ENCODE peak calls at places on chromosomes 11 and 22, in seven cellular contexts. One of them, this sample, is unnamed.

GRCh38 chr11:111555255-111555654 is 14.7 kb downstream of the LAYN start:
- DNase-seq in T follicular helper cell: no peak
- DNase-seq in PC-9: peak; percentile 62
- DNase-seq in kidney epithelial cell: no peak
- DNase-seq in T-helper 1 cell: no peak
- DNase-seq in GM03348: no peak
- DNase-seq in GM10248: no peak
- DNase-seq in this sample: no peak

GRCh38 chr11:66068923-66069714 is 953 bp upstream of the PACS1 start:
- DNase-seq in T follicular helper cell: no peak
- DNase-seq in PC-9: no peak
- DNase-seq in kidney epithelial cell: no peak
- DNase-seq in T-helper 1 cell: no peak
- DNase-seq in GM03348: peak; percentile 82
- DNase-seq in GM10248: peak; percentile 64
- DNase-seq in this sample: no peak

GRCh38 chr11:8671242-8671641 is 11.2 kb downstream of the TRIM66 start:
- DNase-seq in T follicular helper cell: no peak
- DNase-seq in PC-9: no peak
- DNase-seq in kidney epithelial cell: peak; percentile 75
- DNase-seq in T-helper 1 cell: no peak
- DNase-seq in GM03348: peak; percentile 89
- DNase-seq in GM10248: no peak
- DNase-seq in this sample: peak; percentile 53

GRCh38 chr11:109972181-109972715 is 120.9 kb upstream of the ZC3H12C start:
- DNase-seq in T follicular helper cell: no peak
- DNase-seq in PC-9: no peak
- DNase-seq in kidney epithelial cell: no peak
- DNase-seq in T-helper 1 cell: no peak
- DNase-seq in GM03348: no peak
- DNase-seq in GM10248: peak; percentile 28
- DNase-seq in this sample: no peak

GRCh38 chr11:123231263-123231662 is 36.2 kb upstream of the CLMP start:
- DNase-seq in T follicular helper cell: no peak
- DNase-seq in PC-9: no peak
- DNase-seq in kidney epithelial cell: no peak
- DNase-seq in T-helper 1 cell: no peak
- DNase-seq in GM03348: peak; percentile 81
- DNase-seq in GM10248: no peak
- DNase-seq in this sample: no peak

GRCh38 chr11:66981976-66982578 is 7.0 kb downstream of the C11orf86 start:
- DNase-seq in T follicular helper cell: no peak
- DNase-seq in PC-9: peak; percentile 93
- DNase-seq in kidney epithelial cell: peak; percentile 72
- DNase-seq in T-helper 1 cell: no peak
- DNase-seq in GM03348: peak; percentile 86
- DNase-seq in GM10248: no peak
- DNase-seq in this sample: no peak

GRCh38 chr11:121237686-121238658 is 54.6 kb upstream of the SC5D start:
- DNase-seq in T follicular helper cell: no peak
- DNase-seq in PC-9: no peak
- DNase-seq in kidney epithelial cell: no peak
- DNase-seq in T-helper 1 cell: peak; percentile 19
- DNase-seq in GM03348: no peak
- DNase-seq in GM10248: no peak
- DNase-seq in this sample: no peak

GRCh38 chr22:19122143-19122751 is at the start of gene DGCR2:
- DNase-seq in T follicular helper cell: peak; percentile 96
- DNase-seq in PC-9: peak; percentile 67
- DNase-seq in kidney epithelial cell: peak; percentile 59
- DNase-seq in T-helper 1 cell: peak; percentile 95
- DNase-seq in GM03348: peak; percentile 100
- DNase-seq in GM10248: peak; percentile 100
- DNase-seq in this sample: peak; percentile 98

GRCh38 chr11:6194065-6194581 is 4.9 kb upstream of the OR52W1 start:
- DNase-seq in T follicular helper cell: no peak
- DNase-seq in PC-9: no peak
- DNase-seq in kidney epithelial cell: no peak
- DNase-seq in T-helper 1 cell: no peak
- DNase-seq in GM03348: no peak
- DNase-seq in GM10248: no peak
- DNase-seq in this sample: no peak

GRCh38 chr11:93169950-93170561 is 27.7 kb downstream of the SLC36A4 start:
- DNase-seq in T follicular helper cell: no peak
- DNase-seq in PC-9: no peak
- DNase-seq in kidney epithelial cell: no peak
- DNase-seq in T-helper 1 cell: no peak
- DNase-seq in GM03348: peak; percentile 22
- DNase-seq in GM10248: peak; percentile 9
- DNase-seq in this sample: no peak

GRCh38 chr11:114169321-114169749 is 109.8 kb downstream of the ZBTB16 start:
- DNase-seq in T follicular helper cell: no peak
- DNase-seq in PC-9: no peak
- DNase-seq in kidney epithelial cell: no peak
- DNase-seq in T-helper 1 cell: no peak
- DNase-seq in GM03348: peak; percentile 57
- DNase-seq in GM10248: no peak
- DNase-seq in this sample: no peak

GRCh38 chr11:1387521-1387920 is 2.2 kb upstream of the BRSK2 start:
- DNase-seq in T follicular helper cell: no peak
- DNase-seq in PC-9: no peak
- DNase-seq in kidney epithelial cell: no peak
- DNase-seq in T-helper 1 cell: no peak
- DNase-seq in GM03348: no peak
- DNase-seq in GM10248: no peak
- DNase-seq in this sample: no peak

GRCh38 chr11:43738600-43739409 is 58.3 kb downstream of the HSD17B12 start:
- DNase-seq in T follicular helper cell: no peak
- DNase-seq in PC-9: peak; percentile 96
- DNase-seq in kidney epithelial cell: peak; percentile 48
- DNase-seq in T-helper 1 cell: no peak
- DNase-seq in GM03348: peak; percentile 80
- DNase-seq in GM10248: no peak
- DNase-seq in this sample: no peak

GRCh38 chr11:130897262-130898182 is 18.8 kb downstream of the SNX19 start:
- DNase-seq in T follicular helper cell: no peak
- DNase-seq in PC-9: no peak
- DNase-seq in kidney epithelial cell: peak; percentile 47
- DNase-seq in T-helper 1 cell: no peak
- DNase-seq in GM03348: peak; percentile 80
- DNase-seq in GM10248: no peak
- DNase-seq in this sample: no peak

GRCh38 chr11:57681168-57681567 is 13.3 kb downstream of the ZDHHC5 start:
- DNase-seq in T follicular helper cell: no peak
- DNase-seq in PC-9: no peak
- DNase-seq in kidney epithelial cell: no peak
- DNase-seq in T-helper 1 cell: no peak
- DNase-seq in GM03348: no peak
- DNase-seq in GM10248: no peak
- DNase-seq in this sample: no peak

GRCh38 chr11:65425971-65426838 is 3.6 kb downstream of the NEAT1 start:
- DNase-seq in T follicular helper cell: no peak
- DNase-seq in PC-9: peak; percentile 97
- DNase-seq in kidney epithelial cell: no peak
- DNase-seq in T-helper 1 cell: peak; percentile 92
- DNase-seq in GM03348: no peak
- DNase-seq in GM10248: no peak
- DNase-seq in this sample: no peak

GRCh38 chr11:36577859-36578258 is 10.1 kb downstream of the RAG1 start:
- DNase-seq in T follicular helper cell: no peak
- DNase-seq in PC-9: no peak
- DNase-seq in kidney epithelial cell: no peak
- DNase-seq in T-helper 1 cell: no peak
- DNase-seq in GM03348: peak; percentile 23
- DNase-seq in GM10248: no peak
- DNase-seq in this sample: no peak